ENCODE peak calls at places on chromosomes 12 and 14, in five cellular contexts. F, H, P, D and M are unnamed samples.

GRCh38 chr12:93912086-93912733 is 235.0 kb downstream of the CRADD start:
- DNase-seq in F (no peak), H (no peak), P (no peak), D (no peak), M (no peak)

GRCh38 chr12:111858186-111858585 is 16.2 kb downstream of the MAPKAPK5 start:
- DNase-seq in F (no peak), H (no peak), P (no peak), D (no peak), M (no peak)

GRCh38 chr12:3752096-3752709 is 706 bp downstream of the CRACR2A start:
- DNase-seq in F (peak; percentile 77), H (peak; percentile 12), P (peak; percentile 73), D (peak; percentile 2), M (peak; percentile 21)

GRCh38 chr14:41419709-41420108 is 187.0 kb upstream of the LRFN5 start:
- DNase-seq in F (no peak), H (no peak), P (no peak), D (no peak), M (no peak)

GRCh38 chr12:131749618-131750315 is 38.9 kb downstream of the SFSWAP start:
- DNase-seq in F (peak; percentile 34), H (no peak), P (no peak), D (no peak), M (no peak)

GRCh38 chr14:26074892-26075291 is 522.9 kb downstream of the NOVA1 start:
- DNase-seq in F (no peak), H (no peak), P (no peak), D (no peak), M (no peak)

GRCh38 chr12:60451457-60451856 is 855.6 kb downstream of the SLC16A7 start:
- DNase-seq in F (no peak), H (no peak), P (no peak), D (no peak), M (no peak)

GRCh38 chr14:50021261-50021660 is 95.1 kb downstream of the VCPKMT start:
- DNase-seq in F (no peak), H (no peak), P (no peak), D (no peak), M (no peak)

GRCh38 chr12:126069549-126070165 is 1004.4 kb downstream of the AACS start:
- DNase-seq in F (no peak), H (peak; percentile 45), P (peak; percentile 57), D (peak; percentile 40), M (peak; percentile 72)

GRCh38 chr14:29627141-29627540 is 300.5 kb downstream of the PRKD1 start:
- DNase-seq in F (no peak), H (no peak), P (no peak), D (peak; percentile 40), M (no peak)

GRCh38 chr12:42741771-42742510 is 152.4 kb upstream of the PRICKLE1 start:
- DNase-seq in F (no peak), H (no peak), P (no peak), D (peak; percentile 75), M (no peak)

GRCh38 chr14:71300474-71301359 is 393.5 kb downstream of the PCNX1 start:
- DNase-seq in F (no peak), H (no peak), P (no peak), D (peak; percentile 22), M (no peak)

GRCh38 chr14:76917759-76918175 is 91.6 kb downstream of the LRRC74A start:
- DNase-seq in F (peak; percentile 87), H (no peak), P (no peak), D (no peak), M (no peak)

GRCh38 chr14:76917158-76917596 is 91.0 kb downstream of the LRRC74A start:
- DNase-seq in F (peak; percentile 66), H (peak; percentile 81), P (peak; percentile 77), D (peak; percentile 82), M (peak; percentile 80)

GRCh38 chr14:76918751-76919421 is 92.7 kb downstream of the LRRC74A start:
- DNase-seq in F (peak; percentile 99), H (peak; percentile 73), P (peak; percentile 91), D (peak; percentile 99), M (peak; percentile 80)

GRCh38 chr14:76919431-76919810 is 93.2 kb downstream of the LRRC74A start:
- DNase-seq in F (no peak), H (no peak), P (no peak), D (no peak), M (no peak)

DNA sequence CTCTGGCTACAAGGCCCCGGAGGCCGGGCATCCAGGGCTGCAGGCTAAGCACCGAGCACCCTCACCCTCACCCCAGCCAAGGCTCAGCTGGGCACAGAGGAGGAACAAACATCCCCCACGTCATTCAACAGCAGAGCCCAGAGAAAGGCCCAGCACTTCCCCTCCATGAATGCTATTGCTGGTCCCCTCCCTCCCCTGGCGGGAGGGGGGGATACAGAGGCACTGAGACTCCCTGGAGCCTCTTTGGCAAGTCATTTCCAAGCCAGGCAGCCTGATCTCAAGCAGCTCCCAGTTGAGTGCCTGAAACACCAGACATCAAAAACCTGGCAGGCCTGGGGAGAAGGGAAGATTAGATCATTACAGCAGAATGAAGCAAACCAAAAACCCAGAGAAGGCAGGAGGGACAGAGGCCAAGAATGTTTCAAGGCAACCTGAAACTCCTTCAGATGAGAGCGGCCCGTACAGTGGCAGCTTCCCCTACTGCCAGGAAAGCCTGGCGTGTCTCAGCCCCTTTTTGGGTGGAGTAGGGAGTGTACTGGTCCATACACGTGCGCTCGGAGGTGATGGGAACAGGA is 92.1 kb downstream of the LRRC74A start:
- DNase-seq in F (peak; percentile 79), H (no peak), P (peak; percentile 56), D (peak; percentile 94), M (no peak)
- H3K4me1 ChIP-seq in F (peaks cover 53% of the 10 kb centered on the region), H (peaks cover 74% of the 10 kb centered on the region), P (peaks cover 24% of the 10 kb centered on the region), D (peaks cover 43% of the 10 kb centered on the region), M (peaks cover 29% of the 10 kb centered on the region)

GRCh38 chr12:65660096-65660495 is 164.2 kb upstream of the HMGA2 start:
- DNase-seq in F (no peak), H (no peak), P (no peak), D (no peak), M (no peak)
- H3K4me1 ChIP-seq in F (no peaks in the 10 kb centered on the region), H (peaks cover 52% of the 10 kb centered on the region), P (no peaks in the 10 kb centered on the region), D (peaks cover 16% of the 10 kb centered on the region), M (no peaks in the 10 kb centered on the region)

DNA sequence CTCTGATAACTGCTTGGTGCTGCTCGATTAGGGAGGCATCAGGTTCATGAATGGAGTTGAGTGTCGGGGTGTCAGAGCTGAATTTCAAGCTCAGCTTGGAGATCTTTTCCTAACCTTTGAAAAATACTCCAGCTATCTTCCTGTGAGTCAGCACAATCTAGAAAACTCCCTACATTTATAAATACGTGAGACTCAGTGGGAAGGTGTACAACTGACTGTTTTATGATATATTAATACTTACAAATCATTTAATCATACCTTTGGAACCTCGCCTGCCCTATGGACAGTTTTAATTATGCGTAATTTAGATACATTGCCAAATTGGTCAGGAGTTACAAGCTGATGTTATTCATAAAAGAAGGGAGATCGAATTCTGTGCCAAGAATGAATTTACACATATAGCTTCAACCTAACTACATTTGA is 961 bp downstream of the CMAS start:
- DNase-seq in F (no peak), H (no peak), P (no peak), D (no peak), M (no peak)
- H3K4me1 ChIP-seq in F (peaks cover 10% of the 10 kb centered on the region), H (peaks cover 3% of the 10 kb centered on the region), P (peaks cover 13% of the 10 kb centered on the region), D (no peaks in the 10 kb centered on the region), M (peaks cover 21% of the 10 kb centered on the region)

DNA sequence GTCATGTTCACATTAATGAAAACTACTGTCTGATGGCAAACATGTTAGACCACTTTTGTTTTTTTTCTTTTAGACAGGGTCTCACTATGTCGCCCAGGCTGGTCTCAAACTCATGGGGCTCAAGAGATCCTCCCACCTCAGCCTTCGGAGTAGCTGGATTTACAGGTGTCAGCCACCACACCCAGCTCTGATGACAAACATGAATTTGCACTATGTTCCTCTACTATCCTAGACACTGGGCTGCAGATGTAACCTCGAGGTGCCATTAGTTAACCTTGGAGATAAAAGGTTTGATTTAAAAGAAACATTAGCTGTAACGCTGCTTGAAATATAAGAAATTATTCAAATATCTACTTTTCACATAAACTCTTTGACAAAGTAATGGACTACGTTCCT is 8.1 kb downstream of the VPS37B start:
- DNase-seq in F (no peak), H (no peak), P (no peak), D (no peak), M (no peak)
- H3K4me1 ChIP-seq in F (peaks cover 60% of the 10 kb centered on the region), H (peaks cover 90% of the 10 kb centered on the region), P (peaks cover 25% of the 10 kb centered on the region), D (peaks cover 21% of the 10 kb centered on the region), M (peaks cover 54% of the 10 kb centered on the region)

GRCh38 chr12:123617580-123617979 is 15.7 kb downstream of the DDX55 start:
- DNase-seq in F (no peak), H (no peak), P (no peak), D (no peak), M (no peak)

GRCh38 chr12:123614110-123614509 is 12.2 kb downstream of the DDX55 start:
- DNase-seq in F (no peak), H (no peak), P (no peak), D (no peak), M (no peak)

GRCh38 chr12:123617144-123617543 is 15.2 kb downstream of the DDX55 start:
- DNase-seq in F (no peak), H (no peak), P (no peak), D (no peak), M (no peak)

DNA sequence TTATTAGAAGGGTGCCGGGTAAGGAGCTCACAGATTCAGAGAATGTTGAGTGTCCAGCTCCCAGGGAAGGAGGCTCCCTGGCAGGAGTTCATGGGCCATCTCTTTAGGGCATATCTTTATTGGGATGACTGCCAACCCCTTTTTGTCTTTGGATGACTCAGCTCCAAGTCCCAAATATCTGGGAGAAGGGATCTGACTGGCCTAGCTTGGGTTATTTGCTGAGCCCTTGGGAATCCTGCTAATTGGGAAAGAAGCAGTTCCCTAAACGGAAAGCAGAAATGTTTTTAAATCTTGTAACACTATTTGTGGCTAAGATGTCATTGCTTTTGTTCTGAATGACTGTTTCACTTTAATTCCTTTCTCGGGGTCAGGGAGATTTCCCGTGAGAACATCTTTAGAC is 12.6 kb downstream of the DDX55 start:
- DNase-seq in F (no peak), H (no peak), P (no peak), D (peak; percentile 35), M (no peak)
- H3K4me1 ChIP-seq in F (no peaks in the 10 kb centered on the region), H (no peaks in the 10 kb centered on the region), P (no peaks in the 10 kb centered on the region), D (peaks cover 4% of the 10 kb centered on the region), M (no peaks in the 10 kb centered on the region)

DNA sequence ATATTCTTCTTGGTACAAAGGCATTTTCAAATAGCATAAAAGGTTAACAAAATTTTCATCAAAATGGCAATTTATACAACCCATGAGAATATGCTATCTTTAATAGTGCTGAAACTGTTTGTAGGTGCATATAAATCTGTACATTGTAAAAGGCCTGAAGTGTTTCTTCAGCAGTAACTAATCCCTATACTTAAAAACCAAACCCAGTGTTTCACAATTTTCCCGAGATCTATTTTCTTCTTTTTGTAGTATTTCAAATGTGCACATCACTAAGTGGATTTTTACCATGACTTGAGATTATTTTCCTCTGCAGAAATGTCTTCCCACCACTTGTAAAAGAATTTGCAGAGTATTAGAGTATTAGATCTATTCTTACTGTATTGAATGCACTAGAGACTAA is 76.5 kb downstream of the FERMT2 start:
- DNase-seq in F (no peak), H (no peak), P (no peak), D (no peak), M (no peak)
- H3K4me1 ChIP-seq in F (peaks cover 6% of the 10 kb centered on the region), H (peaks cover 8% of the 10 kb centered on the region), P (no peaks in the 10 kb centered on the region), D (peaks cover 19% of the 10 kb centered on the region), M (peaks cover 57% of the 10 kb centered on the region)